ENCODE peak calls at places on chromosome 4, in nine cellular contexts. One of them, this sample, is unnamed.

GRCh38 chr4:42282081-42282901 is 115.0 kb upstream of the SHISA3 start:
- DNase-seq in K562: peak
- DNase-seq in tibial artery: peak
- DNase-seq in cardiac muscle cell: peak
- DNase-seq in adrenal gland: peak
- DNase-seq in coronary artery: no peak
- DNase-seq in AG04450: peak
- DNase-seq in IMR-90: peak
- DNase-seq in AG04449: peak
- DNase-seq in this sample: peak

GRCh38 chr4:3476936-3477749 is 14.0 kb downstream of the DOK7 start:
- DNase-seq in AG04449: no peak
- DNase-seq in K562: no peak
- DNase-seq in cardiac muscle cell: no peak
- DNase-seq in AG04450: no peak
- DNase-seq in adrenal gland: no peak
- DNase-seq in IMR-90: no peak
- DNase-seq in tibial artery: no peak
- DNase-seq in coronary artery: no peak
- DNase-seq in this sample: no peak

GRCh38 chr4:8695237-8696219 is 103.0 kb downstream of the CPZ start:
- DNase-seq in coronary artery: peak
- DNase-seq in tibial artery: no peak
- DNase-seq in adrenal gland: no peak
- DNase-seq in K562: no peak
- DNase-seq in cardiac muscle cell: no peak
- DNase-seq in IMR-90: no peak
- DNase-seq in AG04450: no peak
- DNase-seq in AG04449: no peak
- DNase-seq in this sample: no peak

GRCh38 chr4:76772498-76773106 is 125.3 kb downstream of the SOWAHB start:
- DNase-seq in coronary artery: no peak
- DNase-seq in AG04449: no peak
- DNase-seq in IMR-90: peak
- DNase-seq in cardiac muscle cell: peak
- DNase-seq in tibial artery: no peak
- DNase-seq in AG04450: no peak
- DNase-seq in K562: peak
- DNase-seq in adrenal gland: no peak
- DNase-seq in this sample: peak

GRCh38 chr4:2646386-2647149 is 109.6 kb downstream of the TNIP2 start:
- DNase-seq in AG04449: no peak
- DNase-seq in adrenal gland: no peak
- DNase-seq in IMR-90: no peak
- DNase-seq in cardiac muscle cell: no peak
- DNase-seq in AG04450: no peak
- DNase-seq in K562: no peak
- DNase-seq in coronary artery: no peak
- DNase-seq in tibial artery: no peak
- DNase-seq in this sample: no peak

GRCh38 chr4:74934016-74934821 is 1.3 kb downstream of the PARM1 start:
- DNase-seq in adrenal gland: peak
- DNase-seq in tibial artery: peak
- DNase-seq in AG04450: no peak
- DNase-seq in IMR-90: peak
- DNase-seq in AG04449: no peak
- DNase-seq in K562: no peak
- DNase-seq in coronary artery: peak
- DNase-seq in cardiac muscle cell: peak
- DNase-seq in this sample: no peak

GRCh38 chr4:108635070-108635655 is 14.8 kb downstream of the RPL34 start:
- DNase-seq in AG04449: no peak
- DNase-seq in cardiac muscle cell: no peak
- DNase-seq in IMR-90: no peak
- DNase-seq in AG04450: no peak
- DNase-seq in tibial artery: no peak
- DNase-seq in adrenal gland: no peak
- DNase-seq in K562: no peak
- DNase-seq in coronary artery: no peak
- DNase-seq in this sample: no peak

GRCh38 chr4:8350326-8350725 is 80.8 kb downstream of the HTRA3 start:
- DNase-seq in tibial artery: no peak
- DNase-seq in IMR-90: no peak
- DNase-seq in adrenal gland: no peak
- DNase-seq in AG04449: no peak
- DNase-seq in cardiac muscle cell: no peak
- DNase-seq in K562: no peak
- DNase-seq in coronary artery: no peak
- DNase-seq in AG04450: no peak
- DNase-seq in this sample: no peak

GRCh38 chr4:4838602-4839470 is 20.6 kb upstream of the MSX1 start:
- DNase-seq in AG04450: no peak
- DNase-seq in K562: no peak
- DNase-seq in IMR-90: no peak
- DNase-seq in AG04449: no peak
- DNase-seq in adrenal gland: no peak
- DNase-seq in tibial artery: no peak
- DNase-seq in cardiac muscle cell: no peak
- DNase-seq in coronary artery: no peak
- DNase-seq in this sample: no peak

GRCh38 chr4:121785479-121785878 is 15.6 kb upstream of the EXOSC9 start:
- DNase-seq in AG04449: no peak
- DNase-seq in K562: no peak
- DNase-seq in cardiac muscle cell: peak
- DNase-seq in AG04450: no peak
- DNase-seq in IMR-90: no peak
- DNase-seq in coronary artery: no peak
- DNase-seq in adrenal gland: no peak
- DNase-seq in tibial artery: no peak
- DNase-seq in this sample: no peak

GRCh38 chr4:8035371-8035780 is 95.7 kb upstream of the AFAP1 start:
- DNase-seq in AG04450: no peak
- DNase-seq in IMR-90: peak
- DNase-seq in cardiac muscle cell: peak
- DNase-seq in K562: no peak
- DNase-seq in coronary artery: no peak
- DNase-seq in adrenal gland: no peak
- DNase-seq in tibial artery: no peak
- DNase-seq in AG04449: no peak
- DNase-seq in this sample: no peak

GRCh38 chr4:1511441-1512041 is 105.3 kb upstream of the NKX1-1 start:
- DNase-seq in cardiac muscle cell: peak
- DNase-seq in tibial artery: peak
- DNase-seq in adrenal gland: peak
- DNase-seq in coronary artery: no peak
- DNase-seq in IMR-90: peak
- DNase-seq in K562: peak
- DNase-seq in AG04449: no peak
- DNase-seq in AG04450: no peak
- DNase-seq in this sample: no peak

GRCh38 chr4:62531731-62532130 is 1331.6 kb downstream of the ADGRL3 start:
- DNase-seq in tibial artery: no peak
- DNase-seq in AG04449: no peak
- DNase-seq in cardiac muscle cell: no peak
- DNase-seq in K562: no peak
- DNase-seq in coronary artery: no peak
- DNase-seq in adrenal gland: no peak
- DNase-seq in AG04450: no peak
- DNase-seq in IMR-90: no peak
- DNase-seq in this sample: no peak
- TF ChIP-seq CTCF in tibial artery: no peak
- TF ChIP-seq CTCF in AG04449: no peak
- TF ChIP-seq CTCF in cardiac muscle cell: no peak
- TF ChIP-seq CTCF in K562: no peak
- TF ChIP-seq CTCF in coronary artery: no peak
- TF ChIP-seq CTCF in adrenal gland: no peak
- TF ChIP-seq CTCF in AG04450: no peak
- TF ChIP-seq CTCF in IMR-90: no peak
- TF ChIP-seq CTCF in this sample: no peak

GRCh38 chr4:6321361-6321760 is 51.7 kb downstream of the WFS1 start:
- DNase-seq in adrenal gland: no peak
- DNase-seq in IMR-90: no peak
- DNase-seq in K562: no peak
- DNase-seq in tibial artery: no peak
- DNase-seq in coronary artery: no peak
- DNase-seq in AG04449: no peak
- DNase-seq in AG04450: no peak
- DNase-seq in cardiac muscle cell: no peak
- DNase-seq in this sample: no peak

GRCh38 chr4:6322067-6322760 is 52.6 kb downstream of the WFS1 start:
- DNase-seq in AG04449: no peak
- DNase-seq in coronary artery: no peak
- DNase-seq in cardiac muscle cell: no peak
- DNase-seq in IMR-90: no peak
- DNase-seq in tibial artery: no peak
- DNase-seq in K562: no peak
- DNase-seq in AG04450: no peak
- DNase-seq in adrenal gland: no peak
- DNase-seq in this sample: no peak

GRCh38 chr4:6322761-6323566 is 53.3 kb downstream of the WFS1 start:
- DNase-seq in AG04449: no peak
- DNase-seq in coronary artery: no peak
- DNase-seq in cardiac muscle cell: no peak
- DNase-seq in IMR-90: no peak
- DNase-seq in K562: no peak
- DNase-seq in AG04450: no peak
- DNase-seq in tibial artery: no peak
- DNase-seq in adrenal gland: no peak
- DNase-seq in this sample: no peak

GRCh38 chr4:6319530-6320150 is 50.0 kb downstream of the WFS1 start:
- DNase-seq in AG04449: no peak
- DNase-seq in cardiac muscle cell: no peak
- DNase-seq in IMR-90: no peak
- DNase-seq in AG04450: no peak
- DNase-seq in tibial artery: no peak
- DNase-seq in adrenal gland: no peak
- DNase-seq in coronary artery: no peak
- DNase-seq in K562: no peak
- DNase-seq in this sample: no peak

DNA sequence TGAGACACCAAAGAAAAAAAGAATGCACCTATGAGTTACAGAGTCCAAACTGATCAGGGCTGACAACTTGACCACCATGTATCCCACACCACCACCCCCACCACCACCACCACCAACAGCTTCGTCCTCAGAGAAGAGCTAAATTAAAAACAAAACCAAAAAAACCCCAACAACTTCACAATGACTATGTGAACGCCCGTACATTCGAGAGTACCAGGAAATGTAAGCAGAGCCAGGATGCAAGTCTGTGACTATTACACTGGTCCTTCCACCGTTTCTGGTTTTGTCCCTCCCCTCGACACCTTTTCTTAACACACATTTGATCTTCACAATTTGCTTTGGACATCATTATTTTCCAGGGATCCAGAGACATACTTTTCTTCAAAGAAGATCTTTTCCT is 51.0 kb downstream of the WFS1 start:
- DNase-seq in coronary artery: no peak
- DNase-seq in K562: no peak
- DNase-seq in IMR-90: no peak
- DNase-seq in tibial artery: no peak
- DNase-seq in cardiac muscle cell: no peak
- DNase-seq in AG04449: no peak
- DNase-seq in AG04450: no peak
- DNase-seq in adrenal gland: no peak
- DNase-seq in this sample: no peak
- H3K4me3 ChIP-seq in coronary artery: no peak
- H3K4me3 ChIP-seq in K562: no peak
- H3K4me3 ChIP-seq in IMR-90: no peak
- H3K4me3 ChIP-seq in tibial artery: no peak
- H3K4me3 ChIP-seq in cardiac muscle cell: no peak
- H3K4me3 ChIP-seq in AG04449: no peak
- H3K4me3 ChIP-seq in AG04450: no peak
- H3K4me3 ChIP-seq in adrenal gland: no peak
- H3K4me3 ChIP-seq in this sample: no peak

DNA sequence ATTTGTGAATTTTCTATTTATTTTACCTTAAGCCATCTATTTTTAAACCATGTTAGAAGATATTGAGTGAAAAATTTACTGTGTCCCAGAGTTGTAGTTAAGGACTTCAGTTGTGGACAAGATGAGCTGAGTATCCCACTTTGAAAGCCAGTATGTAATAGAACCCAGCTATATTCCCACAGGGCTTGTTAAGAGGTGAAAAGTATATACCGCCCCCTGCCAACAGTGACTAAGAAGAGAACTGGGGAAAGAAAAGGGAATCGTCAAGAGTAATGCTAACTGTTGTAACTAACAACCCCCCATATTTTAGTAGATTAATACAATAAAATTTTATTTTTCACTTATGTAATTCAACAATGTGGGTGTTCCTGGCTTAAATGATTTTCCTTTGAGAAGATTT is 250.3 kb upstream of the GIMD1 start:
- DNase-seq in adrenal gland: no peak
- DNase-seq in coronary artery: no peak
- DNase-seq in AG04449: no peak
- DNase-seq in AG04450: no peak
- DNase-seq in tibial artery: no peak
- DNase-seq in K562: no peak
- DNase-seq in IMR-90: no peak
- DNase-seq in cardiac muscle cell: no peak
- DNase-seq in this sample: no peak
- TF ChIP-seq CTCF in adrenal gland: no peak
- TF ChIP-seq CTCF in coronary artery: no peak
- TF ChIP-seq CTCF in AG04449: no peak
- TF ChIP-seq CTCF in AG04450: no peak
- TF ChIP-seq CTCF in tibial artery: no peak
- TF ChIP-seq CTCF in K562: no peak
- TF ChIP-seq CTCF in IMR-90: no peak
- TF ChIP-seq CTCF in cardiac muscle cell: no peak
- TF ChIP-seq CTCF in this sample: no peak

GRCh38 chr4:173248690-173249089 is 80.1 kb downstream of the GALNT7 start:
- DNase-seq in cardiac muscle cell: no peak
- DNase-seq in coronary artery: no peak
- DNase-seq in adrenal gland: no peak
- DNase-seq in AG04449: no peak
- DNase-seq in tibial artery: no peak
- DNase-seq in IMR-90: no peak
- DNase-seq in K562: no peak
- DNase-seq in AG04450: no peak
- DNase-seq in this sample: no peak

GRCh38 chr4:173243917-173244658 is 75.5 kb downstream of the GALNT7 start:
- DNase-seq in AG04449: no peak
- DNase-seq in cardiac muscle cell: no peak
- DNase-seq in adrenal gland: no peak
- DNase-seq in AG04450: no peak
- DNase-seq in K562: no peak
- DNase-seq in coronary artery: no peak
- DNase-seq in tibial artery: no peak
- DNase-seq in IMR-90: no peak
- DNase-seq in this sample: no peak

GRCh38 chr4:173243321-173243720 is 74.7 kb downstream of the GALNT7 start:
- DNase-seq in adrenal gland: no peak
- DNase-seq in cardiac muscle cell: peak
- DNase-seq in K562: no peak
- DNase-seq in tibial artery: no peak
- DNase-seq in AG04450: peak
- DNase-seq in coronary artery: no peak
- DNase-seq in AG04449: no peak
- DNase-seq in IMR-90: peak
- DNase-seq in this sample: no peak

GRCh38 chr4:173247316-173247715 is 78.7 kb downstream of the GALNT7 start:
- DNase-seq in AG04449: no peak
- DNase-seq in K562: no peak
- DNase-seq in adrenal gland: no peak
- DNase-seq in tibial artery: no peak
- DNase-seq in AG04450: no peak
- DNase-seq in IMR-90: no peak
- DNase-seq in coronary artery: no peak
- DNase-seq in cardiac muscle cell: no peak
- DNase-seq in this sample: no peak

GRCh38 chr4:173246719-173247118 is 78.1 kb downstream of the GALNT7 start:
- DNase-seq in cardiac muscle cell: no peak
- DNase-seq in AG04450: no peak
- DNase-seq in adrenal gland: no peak
- DNase-seq in tibial artery: no peak
- DNase-seq in AG04449: no peak
- DNase-seq in K562: no peak
- DNase-seq in coronary artery: no peak
- DNase-seq in IMR-90: no peak
- DNase-seq in this sample: no peak
- H3K4me3 ChIP-seq in cardiac muscle cell: no peak
- H3K4me3 ChIP-seq in AG04450: no peak
- H3K4me3 ChIP-seq in adrenal gland: no peak
- H3K4me3 ChIP-seq in tibial artery: no peak
- H3K4me3 ChIP-seq in AG04449: no peak
- H3K4me3 ChIP-seq in K562: no peak
- H3K4me3 ChIP-seq in coronary artery: no peak
- H3K4me3 ChIP-seq in IMR-90: no peak
- H3K4me3 ChIP-seq in this sample: no peak